ENCODE peak calls at places on chromosomes 3 and 15, in eight cellular contexts. One of them, this sample, is unnamed.

GRCh38 chr3:43316783-43317460 is 30.6 kb downstream of the SNRK start:
- DNase-seq in sciatic nerve: no peak
- DNase-seq in amygdala: no peak
- DNase-seq in NCI-H82: no peak
- DNase-seq in mesothelial cell of epicardium: no peak
- DNase-seq in H1: no peak
- DNase-seq in T-helper 2 cell: no peak
- DNase-seq in stomach: no peak
- DNase-seq in this sample: no peak

GRCh38 chr3:146218880-146219866 is 31.7 kb downstream of the PLSCR4 start:
- DNase-seq in sciatic nerve: peak; percentile 75
- DNase-seq in T-helper 2 cell: no peak
- DNase-seq in NCI-H82: peak; percentile 59
- DNase-seq in amygdala: no peak
- DNase-seq in mesothelial cell of epicardium: no peak
- DNase-seq in H1: no peak
- DNase-seq in stomach: peak; percentile 32
- DNase-seq in this sample: no peak

GRCh38 chr3:145094355-145094941 is 1066.5 kb downstream of the PLOD2 start:
- DNase-seq in mesothelial cell of epicardium: no peak
- DNase-seq in NCI-H82: peak; percentile 79
- DNase-seq in T-helper 2 cell: no peak
- DNase-seq in H1: no peak
- DNase-seq in sciatic nerve: no peak
- DNase-seq in stomach: no peak
- DNase-seq in amygdala: no peak
- DNase-seq in this sample: peak; percentile 3

GRCh38 chr3:72375237-72376154 is 472.7 kb downstream of the SHQ1 start:
- DNase-seq in NCI-H82: no peak
- DNase-seq in mesothelial cell of epicardium: no peak
- DNase-seq in T-helper 2 cell: no peak
- DNase-seq in amygdala: no peak
- DNase-seq in stomach: no peak
- DNase-seq in H1: no peak
- DNase-seq in sciatic nerve: no peak
- DNase-seq in this sample: no peak

GRCh38 chr3:49799761-49800160 is at the start of gene CDHR4:
- DNase-seq in NCI-H82: no peak
- DNase-seq in sciatic nerve: no peak
- DNase-seq in amygdala: no peak
- DNase-seq in mesothelial cell of epicardium: no peak
- DNase-seq in H1: no peak
- DNase-seq in T-helper 2 cell: no peak
- DNase-seq in stomach: no peak
- DNase-seq in this sample: peak; percentile 20

GRCh38 chr3:119559441-119559963 is at the start of gene CD80:
- DNase-seq in mesothelial cell of epicardium: no peak
- DNase-seq in H1: peak; percentile 62
- DNase-seq in amygdala: no peak
- DNase-seq in T-helper 2 cell: no peak
- DNase-seq in NCI-H82: peak; percentile 69
- DNase-seq in stomach: peak; percentile 75
- DNase-seq in sciatic nerve: no peak
- DNase-seq in this sample: peak; percentile 57

GRCh38 chr3:41357271-41357670 is 158.0 kb downstream of the CTNNB1 start:
- DNase-seq in T-helper 2 cell: no peak
- DNase-seq in H1: no peak
- DNase-seq in amygdala: no peak
- DNase-seq in sciatic nerve: no peak
- DNase-seq in NCI-H82: no peak
- DNase-seq in mesothelial cell of epicardium: no peak
- DNase-seq in stomach: no peak
- DNase-seq in this sample: no peak

GRCh38 chr15:55846108-55846707 is 103.3 kb upstream of the PRTG start:
- DNase-seq in mesothelial cell of epicardium: no peak
- DNase-seq in sciatic nerve: no peak
- DNase-seq in H1: peak; percentile 57
- DNase-seq in amygdala: no peak
- DNase-seq in T-helper 2 cell: peak; percentile 10
- DNase-seq in NCI-H82: peak; percentile 93
- DNase-seq in stomach: no peak
- DNase-seq in this sample: peak; percentile 54

GRCh38 chr3:37862219-37862711 is 585 bp downstream of the CTDSPL start:
- DNase-seq in H1: peak; percentile 67
- DNase-seq in NCI-H82: peak; percentile 28
- DNase-seq in amygdala: no peak
- DNase-seq in sciatic nerve: peak; percentile 79
- DNase-seq in mesothelial cell of epicardium: peak; percentile 48
- DNase-seq in T-helper 2 cell: no peak
- DNase-seq in stomach: peak; percentile 51
- DNase-seq in this sample: peak; percentile 76

GRCh38 chr3:57081173-57081572 is 20.7 kb downstream of the SPATA12 start:
- DNase-seq in mesothelial cell of epicardium: no peak
- DNase-seq in T-helper 2 cell: no peak
- DNase-seq in stomach: no peak
- DNase-seq in amygdala: no peak
- DNase-seq in NCI-H82: no peak
- DNase-seq in sciatic nerve: no peak
- DNase-seq in H1: no peak
- DNase-seq in this sample: no peak

GRCh38 chr3:120161902-120162301 is 67.7 kb upstream of the GSK3B start:
- DNase-seq in H1: no peak
- DNase-seq in amygdala: no peak
- DNase-seq in NCI-H82: no peak
- DNase-seq in stomach: no peak
- DNase-seq in mesothelial cell of epicardium: no peak
- DNase-seq in T-helper 2 cell: no peak
- DNase-seq in sciatic nerve: no peak
- DNase-seq in this sample: no peak

GRCh38 chr3:46927718-46928073 is 48.8 kb downstream of the CCDC12 start:
- DNase-seq in stomach: no peak
- DNase-seq in sciatic nerve: peak; percentile 34
- DNase-seq in mesothelial cell of epicardium: no peak
- DNase-seq in NCI-H82: no peak
- DNase-seq in T-helper 2 cell: no peak
- DNase-seq in H1: no peak
- DNase-seq in amygdala: no peak
- DNase-seq in this sample: no peak

GRCh38 chr3:120177151-120177550 is 82.9 kb upstream of the GSK3B start:
- DNase-seq in mesothelial cell of epicardium: no peak
- DNase-seq in T-helper 2 cell: no peak
- DNase-seq in NCI-H82: no peak
- DNase-seq in sciatic nerve: no peak
- DNase-seq in stomach: no peak
- DNase-seq in H1: no peak
- DNase-seq in amygdala: no peak
- DNase-seq in this sample: peak; percentile 43

GRCh38 chr15:73346735-73347312 is 21.9 kb downstream of the HCN4 start:
- DNase-seq in NCI-H82: no peak
- DNase-seq in amygdala: no peak
- DNase-seq in sciatic nerve: peak; percentile 66
- DNase-seq in stomach: peak; percentile 74
- DNase-seq in H1: peak; percentile 91
- DNase-seq in T-helper 2 cell: peak; percentile 4
- DNase-seq in mesothelial cell of epicardium: peak; percentile 76
- DNase-seq in this sample: peak; percentile 85

GRCh38 chr3:26106119-26106690 is 316.3 kb downstream of the OXSM start:
- DNase-seq in stomach: no peak
- DNase-seq in sciatic nerve: no peak
- DNase-seq in T-helper 2 cell: no peak
- DNase-seq in mesothelial cell of epicardium: no peak
- DNase-seq in NCI-H82: no peak
- DNase-seq in H1: no peak
- DNase-seq in amygdala: no peak
- DNase-seq in this sample: no peak

GRCh38 chr3:52528596-52529375 is 4.9 kb downstream of the NT5DC2 start:
- DNase-seq in stomach: no peak
- DNase-seq in amygdala: no peak
- DNase-seq in H1: no peak
- DNase-seq in mesothelial cell of epicardium: no peak
- DNase-seq in NCI-H82: no peak
- DNase-seq in T-helper 2 cell: no peak
- DNase-seq in sciatic nerve: peak; percentile 59
- DNase-seq in this sample: peak; percentile 66

GRCh38 chr3:167883452-167883851 is 147.9 kb downstream of the SERPINI1 start:
- DNase-seq in mesothelial cell of epicardium: no peak
- DNase-seq in amygdala: no peak
- DNase-seq in T-helper 2 cell: no peak
- DNase-seq in NCI-H82: no peak
- DNase-seq in sciatic nerve: no peak
- DNase-seq in H1: no peak
- DNase-seq in stomach: no peak
- DNase-seq in this sample: no peak

GRCh38 chr15:95825672-95826387 is 504.7 kb upstream of the NR2F2 start:
- DNase-seq in stomach: no peak
- DNase-seq in sciatic nerve: no peak
- DNase-seq in H1: no peak
- DNase-seq in NCI-H82: peak; percentile 60
- DNase-seq in T-helper 2 cell: no peak
- DNase-seq in amygdala: no peak
- DNase-seq in mesothelial cell of epicardium: no peak
- DNase-seq in this sample: no peak

GRCh38 chr3:193974147-193974546 is 161.8 kb upstream of the HES1 start:
- DNase-seq in NCI-H82: no peak
- DNase-seq in mesothelial cell of epicardium: no peak
- DNase-seq in sciatic nerve: no peak
- DNase-seq in amygdala: no peak
- DNase-seq in stomach: no peak
- DNase-seq in T-helper 2 cell: no peak
- DNase-seq in H1: no peak
- DNase-seq in this sample: no peak

GRCh38 chr3:32934150-32934742 is 17.2 kb upstream of the CCR4 start:
- DNase-seq in sciatic nerve: no peak
- DNase-seq in T-helper 2 cell: no peak
- DNase-seq in amygdala: no peak
- DNase-seq in stomach: peak; percentile 34
- DNase-seq in H1: no peak
- DNase-seq in NCI-H82: peak; percentile 25
- DNase-seq in mesothelial cell of epicardium: no peak
- DNase-seq in this sample: peak; percentile 43